ENCODE peak calls at places on chromosomes 3 and 15, in seven cellular contexts. T is heart right ventricle, A is OCI-LY7, H is kidney epithelial cell, P is epithelial cell of esophagus, D is cardiac fibroblast, V is HL-60. B is an unnamed sample.

GRCh38 chr3:143120716-143121239 is 1.2 kb downstream of the CHST2 start:
- DNase-seq in T (peak), D (peak), V (no peak), P (peak), A (no peak), H (no peak), B (no peak)

GRCh38 chr3:25428003-25428861 is at the start of gene RARB:
- DNase-seq in D (peak), P (peak), A (no peak), H (peak), V (peak), T (peak), B (no peak)

GRCh38 chr15:96331942-96332853 is 1.7 kb downstream of the NR2F2 start:
- DNase-seq in V (peak), A (no peak), H (no peak), T (no peak), P (peak), D (peak), B (no peak)

GRCh38 chr3:69297525-69297924 is 88.4 kb downstream of the FRMD4B start:
- DNase-seq in V (no peak), A (no peak), T (no peak), P (no peak), D (no peak), H (no peak), B (no peak)

GRCh38 chr3:49500408-49501257 is 30.6 kb downstream of the DAG1 start:
- DNase-seq in V (peak), T (no peak), H (peak), D (peak), A (no peak), P (peak), B (no peak)

GRCh38 chr15:78131295-78132021 is at the start of gene CIB2:
- DNase-seq in A (peak), V (peak), T (peak), H (no peak), P (peak), D (peak), B (no peak)

GRCh38 chr15:51837784-51838183 is 8.3 kb downstream of the TMOD3 start:
- DNase-seq in A (peak), T (no peak), P (no peak), V (peak), D (peak), H (no peak), B (no peak)

GRCh38 chr3:9246196-9246595 is 3.2 kb downstream of the SRGAP3 start:
- DNase-seq in A (no peak), H (no peak), V (no peak), T (no peak), D (no peak), P (no peak), B (no peak)

GRCh38 chr3:58203541-58203940 is 7.2 kb downstream of the DNASE1L3 start:
- DNase-seq in T (no peak), P (no peak), A (no peak), D (no peak), V (no peak), H (no peak), B (peak)

GRCh38 chr15:99707481-99708270 is 25.6 kb downstream of the LYSMD4 start:
- DNase-seq in V (no peak), D (peak), A (no peak), P (peak), H (no peak), T (no peak), B (no peak)

GRCh38 chr3:160016972-160017371 is 28.3 kb downstream of the IL12A start:
- DNase-seq in V (no peak), A (no peak), T (no peak), P (peak), H (no peak), D (peak), B (no peak)

GRCh38 chr3:6242104-6242503 is 618.8 kb upstream of the GRM7 start:
- DNase-seq in P (no peak), T (no peak), H (no peak), D (no peak), V (no peak), A (no peak), B (no peak)

GRCh38 chr3:51269466-51269865 is 115.6 kb upstream of the MANF start:
- DNase-seq in H (no peak), V (no peak), D (peak), A (no peak), P (peak), T (no peak), B (no peak)

GRCh38 chr3:72234394-72234793 is 449.4 kb upstream of the PROK2 start:
- DNase-seq in V (no peak), D (peak), A (no peak), P (peak), H (no peak), T (no peak), B (no peak)

GRCh38 chr3:172550347-172550943 is 27.2 kb upstream of the TNFSF10 start:
- DNase-seq in P (peak), A (no peak), V (no peak), D (peak), H (peak), T (no peak), B (no peak)

GRCh38 chr15:57306305-57306943 is 69.9 kb upstream of the CGNL1 start:
- DNase-seq in H (no peak), V (peak), T (peak), A (peak), P (peak), D (peak), B (no peak)

GRCh38 chr3:124887177-124887995 is at the start of gene ITGB5:
- DNase-seq in T (peak), A (no peak), P (peak), V (peak), D (peak), H (no peak), B (peak)

GRCh38 chr3:66267031-66267430 is 46.2 kb downstream of the SLC25A26 start:
- DNase-seq in A (peak), H (no peak), T (no peak), D (no peak), P (no peak), V (no peak), B (no peak)

GRCh38 chr3:134312873-134313838 is 61.1 kb downstream of the AMOTL2 start:
- DNase-seq in A (no peak), H (no peak), P (peak), V (no peak), T (peak), D (peak), B (peak)

GRCh38 chr15:61195116-61196002 is 33.7 kb downstream of the RORA start:
- DNase-seq in A (peak), T (no peak), V (peak), P (peak), H (no peak), D (peak), B (no peak)

GRCh38 chr15:69604050-69604378 is 151.4 kb downstream of the RPLP1 start:
- DNase-seq in D (no peak), T (no peak), H (no peak), P (peak), A (no peak), V (peak), B (no peak)

GRCh38 chr3:74370342-74370741 is 244.1 kb downstream of the CNTN3 start:
- DNase-seq in A (no peak), H (no peak), T (no peak), D (no peak), P (no peak), V (no peak), B (no peak)

GRCh38 chr3:63726656-63727055 is 74.2 kb downstream of the SNTN start:
- DNase-seq in A (no peak), T (no peak), P (no peak), V (no peak), H (no peak), D (no peak), B (no peak)

GRCh38 chr15:37794947-37795346 is 139.5 kb upstream of the TMCO5A start:
- DNase-seq in H (no peak), V (no peak), D (no peak), A (no peak), T (no peak), P (no peak), B (no peak)

GRCh38 chr15:37880009-37880834 is 54.2 kb upstream of the TMCO5A start:
- DNase-seq in V (no peak), A (peak), P (peak), T (no peak), D (peak), H (no peak), B (no peak)

GRCh38 chr3:111715911-111716523 is 120.9 kb upstream of the ZBED2 start:
- DNase-seq in T (peak), V (peak), H (no peak), A (peak), P (peak), D (peak), B (no peak)

GRCh38 chr3:8756671-8757070 is 12.7 kb downstream of the OXTR start:
- DNase-seq in T (no peak), D (no peak), P (no peak), V (no peak), H (no peak), A (no peak), B (no peak)

GRCh38 chr3:23668430-23668904 is 137.3 kb upstream of the UBE2E1 start:
- DNase-seq in T (no peak), V (no peak), A (no peak), D (peak), P (peak), H (peak), B (no peak)

GRCh38 chr15:66961407-66961884 is 104.0 kb upstream of the SMAD3 start:
- DNase-seq in D (peak), T (no peak), H (no peak), P (no peak), V (no peak), A (no peak), B (no peak)

GRCh38 chr3:194486540-194487288 is at the start of gene ATP13A3:
- DNase-seq in T (peak), D (peak), H (no peak), P (peak), V (peak), A (peak), B (peak)
- TF ChIP-seq CTCF in T (no peak), D (no peak), H (no peak), P (no peak), V (no peak), A (no peak), B (no peak)

GRCh38 chr15:63444607-63445006 is 59.8 kb upstream of the USP3 start:
- DNase-seq in P (no peak), A (no peak), D (no peak), V (no peak), H (no peak), T (no peak), B (no peak)
- TF ChIP-seq CTCF in P (no peak), A (no peak), D (no peak), V (no peak), H (no peak), T (no peak), B (no peak)

DNA sequence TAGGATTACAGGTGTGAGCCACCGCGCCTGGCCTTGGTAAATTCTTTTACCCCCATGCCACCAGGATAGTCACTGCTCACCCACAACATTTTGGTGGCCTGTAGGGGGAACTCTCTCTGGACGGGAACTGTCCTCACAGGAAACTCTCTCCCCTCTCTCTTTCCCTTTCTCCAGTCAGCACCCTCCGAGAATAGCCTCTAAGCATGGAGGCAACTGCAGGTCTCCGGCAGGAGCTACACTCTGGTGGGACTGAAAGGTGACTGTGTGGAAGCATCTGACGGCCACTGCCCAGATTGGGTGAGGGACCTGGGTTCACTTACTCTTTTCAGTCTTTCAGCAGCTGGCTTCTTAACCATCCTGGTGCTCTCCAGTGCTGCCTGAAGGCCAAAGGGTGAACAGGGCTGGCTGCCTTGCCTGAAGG is 21.3 kb downstream of the TRANK1 start:
- DNase-seq in V (peak), P (no peak), D (no peak), T (no peak), A (peak), H (no peak), B (no peak)
- TF ChIP-seq CTCF in V (no peak), P (no peak), D (no peak), T (no peak), A (peak), H (no peak), B (no peak)

GRCh38 chr15:93037341-93038063 is 51.5 kb downstream of the RGMA start:
- DNase-seq in A (no peak), P (peak), T (peak), D (peak), H (no peak), V (peak), B (peak)
- TF ChIP-seq CTCF in A (no peak), P (peak), T (no peak), D (peak), H (peak), V (no peak), B (peak)